ENCODE peak calls at places on chromosomes 5 and 9, in nine cellular contexts. R is cerebellum, S is breast epithelium, V is stromal cell of bone marrow, N is vagina, O is body of pancreas, D is GM23338, U is mucosa of gallbladder, A is NCI-H1417 treated with DMSO at 0.1 percent for 48 hours. M is an unnamed sample.

GRCh38 chr5:56257010-56257409 is 23.9 kb upstream of the ANKRD55 start:
- DNase-seq in R (no peak), S (no peak), V (no peak), N (no peak), O (no peak), D (no peak), U (no peak), A (no peak), M (no peak)

GRCh38 chr5:169602535-169602934 is 19.0 kb downstream of the SPDL1 start:
- DNase-seq in R (no peak), S (no peak), V (no peak), N (no peak), O (no peak), D (no peak), U (no peak), A (no peak), M (no peak)

GRCh38 chr5:7763621-7764072 is 87.3 kb downstream of the CFAP90 start:
- DNase-seq in R (peak), S (no peak), V (no peak), N (peak), O (peak), D (no peak), U (no peak), A (no peak), M (peak)

GRCh38 chr5:92991681-92992472 is 589.1 kb downstream of the NR2F1-AS1 start:
- DNase-seq in R (no peak), S (no peak), V (no peak), N (no peak), O (no peak), D (no peak), U (no peak), A (no peak), M (no peak)

GRCh38 chr5:80181618-80182211 is 74.1 kb downstream of the SERINC5 start:
- DNase-seq in R (no peak), S (no peak), V (no peak), N (no peak), O (peak), D (no peak), U (peak), A (no peak), M (peak)

GRCh38 chr9:127308559-127309429 is 44.2 kb downstream of the GARNL3 start:
- DNase-seq in R (no peak), S (no peak), V (no peak), N (no peak), O (no peak), D (no peak), U (no peak), A (no peak), M (no peak)

GRCh38 chr5:73376618-73377170 is 71.9 kb downstream of the FOXD1 start:
- DNase-seq in R (no peak), S (no peak), V (no peak), N (no peak), O (no peak), D (no peak), U (no peak), A (no peak), M (no peak)

GRCh38 chr9:110536802-110537201 is 42.7 kb downstream of the SVEP1 start:
- DNase-seq in R (no peak), S (no peak), V (peak), N (no peak), O (no peak), D (no peak), U (no peak), A (no peak), M (peak)

GRCh38 chr5:90184764-90185163 is 224.8 kb downstream of the CETN3 start:
- DNase-seq in R (no peak), S (no peak), V (no peak), N (no peak), O (no peak), D (no peak), U (no peak), A (no peak), M (no peak)

GRCh38 chr5:10507575-10508024 is 56.3 kb upstream of the ANKRD33B start:
- DNase-seq in R (no peak), S (no peak), V (no peak), N (no peak), O (no peak), D (no peak), U (no peak), A (no peak), M (no peak)

GRCh38 chr5:93192107-93192506 is 388.9 kb downstream of the NR2F1-AS1 start:
- DNase-seq in R (no peak), S (no peak), V (peak), N (no peak), O (no peak), D (no peak), U (no peak), A (no peak), M (no peak)

GRCh38 chr5:158022844-158023243 is 163.9 kb upstream of the CLINT1 start:
- DNase-seq in R (no peak), S (no peak), V (no peak), N (no peak), O (no peak), D (no peak), U (no peak), A (no peak), M (no peak)

GRCh38 chr9:93025736-93026135 is 32.8 kb upstream of the SUSD3 start:
- DNase-seq in R (no peak), S (no peak), V (no peak), N (no peak), O (no peak), D (no peak), U (no peak), A (no peak), M (no peak)

GRCh38 chr5:447501-447900 is 4.5 kb downstream of the EXOC3 start:
- DNase-seq in R (no peak), S (no peak), V (no peak), N (no peak), O (no peak), D (no peak), U (no peak), A (no peak), M (no peak)

GRCh38 chr5:11658341-11658740 is 245.9 kb downstream of the CTNND2 start:
- DNase-seq in R (no peak), S (no peak), V (no peak), N (no peak), O (no peak), D (no peak), U (no peak), A (no peak), M (no peak)

GRCh38 chr5:117623042-117623815 is 1048.6 kb upstream of the SEMA6A start:
- DNase-seq in R (peak), S (no peak), V (no peak), N (no peak), O (no peak), D (no peak), U (no peak), A (no peak), M (no peak)

GRCh38 chr9:92669527-92669889 is 423 bp downstream of the IPPK start:
- DNase-seq in R (no peak), S (peak), V (no peak), N (no peak), O (no peak), D (peak), U (no peak), A (no peak), M (no peak)

GRCh38 chr5:65721050-65721774 is 697 bp downstream of the SGTB start:
- DNase-seq in R (peak), S (no peak), V (peak), N (no peak), O (peak), D (peak), U (peak), A (no peak), M (peak)

GRCh38 chr5:102523541-102524175 is 24.9 kb upstream of the SLCO6A1 start:
- DNase-seq in R (no peak), S (no peak), V (no peak), N (no peak), O (no peak), D (no peak), U (no peak), A (no peak), M (no peak)

GRCh38 chr9:98774746-98775145 is 21.6 kb downstream of the ANKS6 start:
- DNase-seq in R (no peak), S (no peak), V (no peak), N (peak), O (no peak), D (peak), U (no peak), A (no peak), M (no peak)

GRCh38 chr5:54517174-54517511 is 416 bp upstream of the SNX18 start:
- DNase-seq in R (peak), S (no peak), V (no peak), N (no peak), O (no peak), D (no peak), U (no peak), A (no peak), M (peak)

GRCh38 chr5:14522721-14523120 is 58.9 kb upstream of the OTULINL start:
- DNase-seq in R (no peak), S (no peak), V (no peak), N (no peak), O (no peak), D (no peak), U (no peak), A (no peak), M (no peak)

M was measured in prostate gland.